ENCODE peak calls at places on chromosomes 7 and 10, in four cellular contexts. F is gastrocnemius medialis, Y is NB4, N is heart left ventricle. J is an unnamed sample.

GRCh38 chr7:116525298-116525912 is 569 bp downstream of the CAV1 start:
- DNase-seq in F (peak), Y (no peak), N (peak), J (no peak)

GRCh38 chr10:29257106-29257783 is 31.6 kb upstream of the LYZL1 start:
- DNase-seq in F (peak), Y (peak), N (peak), J (no peak)

GRCh38 chr10:72846225-72846624 is 47.3 kb upstream of the OIT3 start:
- DNase-seq in F (no peak), Y (peak), N (no peak), J (peak)

GRCh38 chr10:131737543-131738395 is 163.0 kb upstream of the PPP2R2D start:
- DNase-seq in F (no peak), Y (no peak), N (no peak), J (no peak)

GRCh38 chr10:32263300-32263699 is 83.7 kb downstream of the EPC1 start:
- DNase-seq in F (no peak), Y (no peak), N (no peak), J (no peak)

GRCh38 chr7:65971021-65971420 is 11.0 kb downstream of the GUSB start:
- DNase-seq in F (no peak), Y (no peak), N (no peak), J (no peak)

GRCh38 chr7:39702133-39702532 is 78.8 kb downstream of the RALA start:
- DNase-seq in F (no peak), Y (no peak), N (no peak), J (no peak)

GRCh38 chr7:21965318-21965717 is 19.6 kb upstream of the CDCA7L start:
- DNase-seq in F (no peak), Y (no peak), N (no peak), J (no peak)

GRCh38 chr10:32205666-32206065 is 141.3 kb downstream of the EPC1 start:
- DNase-seq in F (no peak), Y (no peak), N (no peak), J (no peak)

GRCh38 chr10:43119416-43120115 is 18.7 kb upstream of the CSGALNACT2 start:
- DNase-seq in F (no peak), Y (no peak), N (peak), J (no peak)

GRCh38 chr10:93383562-93383981 is 98.6 kb downstream of the MYOF start:
- DNase-seq in F (no peak), Y (no peak), N (no peak), J (peak)

GRCh38 chr10:127310389-127310788 is 114.0 kb upstream of the INSYN2A start:
- DNase-seq in F (no peak), Y (no peak), N (no peak), J (no peak)

GRCh38 chr10:68180490-68180889 is 51.4 kb downstream of the ATOH7 start:
- DNase-seq in F (no peak), Y (no peak), N (no peak), J (no peak)
- TF ChIP-seq POLR2A in F (no peak), Y (no peak), N (no peak), J (no peak)

GRCh38 chr10:3783721-3784432 is 1.1 kb downstream of the KLF6 start:
- DNase-seq in F (peak), Y (peak), N (peak), J (no peak)

GRCh38 chr10:3782456-3783312 is 2.3 kb downstream of the KLF6 start:
- DNase-seq in F (peak), Y (peak), N (peak), J (no peak)

GRCh38 chr10:3782099-3782455 is 2.9 kb downstream of the KLF6 start:
- DNase-seq in F (no peak), Y (no peak), N (no peak), J (no peak)

GRCh38 chr10:3784510-3785250 is at the start of gene KLF6:
- DNase-seq in F (peak), Y (no peak), N (peak), J (no peak)

GRCh38 chr10:3783313-3783689 is 1.7 kb downstream of the KLF6 start:
- DNase-seq in F (peak), Y (peak), N (peak), J (no peak)
- TF ChIP-seq POLR2A in F (no peak), Y (no peak), N (no peak), J (no peak)

DNA sequence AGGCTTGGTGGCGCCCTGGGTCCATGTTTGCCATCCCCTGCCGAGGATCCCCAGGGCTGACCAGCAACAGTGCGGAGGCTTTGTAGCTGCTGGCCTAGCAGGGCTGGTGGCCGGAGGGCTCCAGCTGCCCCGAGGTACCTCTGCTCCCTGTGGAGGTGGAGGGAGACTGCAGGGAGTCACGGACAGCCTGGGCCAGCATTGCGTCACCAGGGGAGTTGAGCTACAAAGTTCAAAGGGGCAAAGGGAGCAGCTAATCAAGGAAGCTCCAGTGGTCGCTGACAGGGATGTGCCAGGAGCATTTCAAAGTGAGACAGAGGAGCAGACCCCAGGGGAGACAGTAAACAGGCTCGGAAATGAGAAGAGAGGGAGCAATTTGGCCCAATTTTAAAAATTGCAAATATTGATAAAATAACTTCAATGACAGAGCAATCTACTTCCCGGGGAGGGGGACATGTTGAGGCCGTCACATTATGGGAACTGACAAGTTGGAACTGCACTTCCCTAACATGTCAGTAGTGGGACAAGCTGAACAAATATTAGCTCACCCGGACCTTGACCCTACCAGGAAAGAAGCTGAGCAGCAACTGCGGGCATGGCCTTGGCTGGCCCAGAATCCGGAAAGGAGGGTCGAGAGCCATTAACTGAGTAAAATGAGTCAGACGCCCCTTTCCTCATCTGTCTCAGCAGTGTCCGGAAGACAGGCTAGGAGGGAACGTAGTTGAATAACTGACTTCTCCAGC is 39.4 kb downstream of the BTBD16 start:
- DNase-seq in F (no peak), Y (peak), N (no peak), J (no peak)
- TF ChIP-seq POLR2A in F (no peak), Y (no peak), N (no peak), J (no peak)

DNA sequence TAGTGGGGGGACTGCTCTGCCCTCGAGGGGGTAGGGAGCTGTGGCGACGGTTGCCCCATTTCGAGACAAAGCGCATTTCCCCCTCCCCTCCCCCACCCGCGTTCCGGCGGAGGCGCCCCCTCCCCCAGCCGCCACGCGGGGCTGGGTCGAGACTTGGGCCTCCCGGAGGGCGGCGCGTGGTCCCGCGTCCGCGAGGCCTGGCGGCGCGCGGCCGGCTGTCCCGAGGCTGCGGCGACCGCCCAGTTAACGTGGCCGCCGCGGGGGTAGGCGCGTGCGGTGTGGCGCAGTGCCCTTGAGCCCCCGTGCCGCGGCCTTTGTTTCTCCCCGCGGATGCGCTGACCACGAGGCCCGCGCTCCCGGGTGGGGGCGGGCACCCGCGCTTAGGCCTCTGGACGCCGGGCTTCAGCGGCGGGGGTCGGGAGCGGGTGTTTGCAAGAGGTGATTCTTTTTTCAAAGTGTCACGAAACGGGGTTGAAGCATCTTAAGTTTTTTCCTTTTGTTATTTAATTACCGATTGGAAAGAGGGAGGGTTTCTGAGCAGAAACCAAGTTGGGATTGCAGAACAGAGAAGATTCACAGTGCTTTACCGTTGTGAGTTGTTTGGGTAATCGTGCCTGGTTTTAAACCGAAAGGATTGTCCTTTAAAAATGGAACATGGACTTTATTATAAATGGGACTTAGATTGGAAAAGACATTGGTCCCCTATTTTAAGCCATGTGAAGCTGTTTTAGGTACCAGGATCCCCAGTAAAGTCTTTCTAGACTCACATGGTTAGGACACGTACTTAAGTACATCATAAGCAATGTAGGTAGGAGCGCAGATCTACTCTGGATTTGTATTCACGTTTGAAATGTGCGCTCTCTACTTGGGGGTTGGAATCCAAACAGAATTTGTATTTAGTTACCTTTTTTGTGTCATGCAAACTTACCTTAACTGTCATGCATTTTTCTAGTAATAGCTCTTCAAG is 757 bp downstream of the CBX3 start:
- DNase-seq in F (peak), Y (peak), N (peak), J (no peak)
- TF ChIP-seq POLR2A in F (no peak), Y (no peak), N (no peak), J (peak)

GRCh38 chr7:99143853-99144672 is at the start of gene SMURF1:
- DNase-seq in F (peak), Y (peak), N (peak), J (peak)
- TF ChIP-seq POLR2A in F (peak), Y (peak), N (peak), J (peak)